ENCODE peak calls at places on chromosomes 3 and 15, in six cellular contexts. G is bronchial epithelial cell; P is GM23338; W is stimulated activated CD4-positive, alpha-beta T cell treated with anti-CD3 and anti-CD28 coated beads, Interleukin-15, amount 100 ng/mL, for 1 hour; L is NCI-H460; Z is progenitor cell of endocrine pancreas. Q is an unnamed sample.

GRCh38 chr15:56831467-56831866 is 87.0 kb upstream of the TCF12 start:
- DNase-seq in G (no peak), L (no peak), W (no peak), Z (no peak), P (no peak), Q (no peak)

GRCh38 chr3:75341324-75342067 is 322.6 kb upstream of the FRG2C start:
- DNase-seq in G (no peak), Z (no peak), L (no peak), W (no peak), P (peak), Q (no peak)

GRCh38 chr3:174859109-174859735 is at the start of gene NAALADL2:
- DNase-seq in W (no peak), Z (no peak), L (no peak), P (no peak), G (peak), Q (no peak)

GRCh38 chr3:30059240-30059639 is 547.2 kb upstream of the TGFBR2 start:
- DNase-seq in W (no peak), G (no peak), P (peak), L (no peak), Z (no peak), Q (no peak)

GRCh38 chr3:157134620-157135191 is 25.2 kb downstream of the CCNL1 start:
- DNase-seq in G (no peak), W (no peak), Z (no peak), L (no peak), P (no peak), Q (no peak)

GRCh38 chr15:67472957-67473356 is 48.0 kb upstream of the C15orf61 start:
- DNase-seq in G (peak), P (no peak), L (no peak), W (no peak), Z (no peak), Q (no peak)

GRCh38 chr15:93209690-93210425 is 120.8 kb upstream of the RGMA start:
- DNase-seq in L (no peak), G (peak), W (no peak), Z (no peak), P (peak), Q (no peak)

GRCh38 chr3:60339310-60339709 is 911.9 kb downstream of the FHIT start:
- DNase-seq in P (no peak), Z (no peak), G (no peak), L (no peak), W (no peak), Q (no peak)

GRCh38 chr15:91919014-91919534 is 65.6 kb downstream of the SLCO3A1 start:
- DNase-seq in P (no peak), Z (no peak), G (no peak), W (no peak), L (no peak), Q (no peak)

GRCh38 chr15:53576841-53577240 is 182.6 kb downstream of the WDR72 start:
- DNase-seq in Z (no peak), W (no peak), G (no peak), P (no peak), L (no peak), Q (no peak)

GRCh38 chr3:95615592-95616310 is 1198.6 kb upstream of the EPHA6 start:
- DNase-seq in W (no peak), G (no peak), L (no peak), P (no peak), Z (no peak), Q (no peak)

GRCh38 chr15:94266000-94266399 is 34.6 kb downstream of the MCTP2 start:
- DNase-seq in L (no peak), W (no peak), G (peak), Z (no peak), P (no peak), Q (no peak)

GRCh38 chr15:26555898-26556297 is 217.0 kb downstream of the GABRB3 start:
- DNase-seq in P (no peak), Z (no peak), L (no peak), W (no peak), G (no peak), Q (no peak)

GRCh38 chr3:113117511-113118302 is 93.7 kb upstream of the BOC start:
- DNase-seq in G (peak), P (no peak), W (no peak), Z (no peak), L (no peak), Q (no peak)

GRCh38 chr3:108018552-108018951 is 72.3 kb downstream of the CD47 start:
- DNase-seq in W (no peak), L (no peak), P (no peak), Z (no peak), G (no peak), Q (no peak)

GRCh38 chr3:188889070-188889491 is 282.7 kb upstream of the TPRG1 start:
- DNase-seq in Z (no peak), L (no peak), W (no peak), G (no peak), P (no peak), Q (no peak)

GRCh38 chr15:40995656-40996055 is 42.4 kb downstream of the CHAC1 start:
- DNase-seq in Z (no peak), P (no peak), G (no peak), L (no peak), W (no peak), Q (no peak)

GRCh38 chr3:147215660-147216059 is 190.7 kb downstream of the ZIC4 start:
- DNase-seq in G (no peak), L (no peak), P (no peak), W (no peak), Z (no peak), Q (no peak)

GRCh38 chr3:143329567-143330164 is 210.1 kb downstream of the CHST2 start:
- DNase-seq in G (no peak), Z (no peak), L (no peak), W (no peak), P (no peak), Q (no peak)

GRCh38 chr3:123046262-123046873 is 18.8 kb upstream of the SEMA5B start:
- DNase-seq in L (no peak), Z (no peak), G (no peak), P (no peak), W (no peak), Q (no peak)

GRCh38 chr15:72319360-72319984 is 485 bp downstream of the CELF6 start:
- DNase-seq in W (peak), Z (peak), G (peak), P (peak), L (peak), Q (no peak)

GRCh38 chr15:69874321-69874720 is 223.4 kb downstream of the TLE3 start:
- DNase-seq in G (no peak), P (no peak), Z (no peak), L (no peak), W (no peak), Q (no peak)

GRCh38 chr3:116886202-116886893 is 176.8 kb downstream of the TUSC7 start:
- DNase-seq in G (no peak), L (no peak), P (no peak), Z (no peak), W (no peak), Q (no peak)

GRCh38 chr3:39222939-39223338 is 30.5 kb upstream of the XIRP1 start:
- DNase-seq in L (no peak), P (no peak), W (no peak), G (no peak), Z (no peak), Q (no peak)

GRCh38 chr3:33395900-33396299 is 44.3 kb downstream of the UBP1 start:
- DNase-seq in P (no peak), W (no peak), L (no peak), G (no peak), Z (no peak), Q (no peak)

GRCh38 chr15:63061971-63062370 is 19.4 kb downstream of the TPM1 start:
- DNase-seq in L (no peak), P (no peak), W (no peak), G (no peak), Z (no peak), Q (no peak)